ENCODE peak calls at places on chromosomes 1 and 21, in five cellular contexts. A is naive thymus-derived CD8-positive, alpha-beta T cell; K is iris pigment epithelial cell; T is caudate nucleus; U is AG08395. J is an unnamed sample.

GRCh38 chr1:43588592-43588991 is 57.9 kb downstream of the PTPRF start:
- DNase-seq in K (no peak), A (no peak), T (no peak), U (no peak), J (no peak)

GRCh38 chr1:206463137-206463536 is 7.1 kb upstream of the IKBKE start:
- DNase-seq in U (no peak), A (no peak), K (no peak), T (no peak), J (no peak)

GRCh38 chr1:228037401-228038386 is 30.9 kb downstream of the WNT3A start:
- DNase-seq in U (no peak), K (peak), T (no peak), A (no peak), J (no peak)

GRCh38 chr1:53450225-53450624 is 9.0 kb upstream of the DMRTB1 start:
- DNase-seq in U (no peak), T (no peak), A (no peak), K (no peak), J (no peak)

GRCh38 chr1:15441247-15441646 is 3.0 kb downstream of the CTRC start:
- DNase-seq in A (no peak), K (no peak), T (no peak), U (no peak), J (no peak)

GRCh38 chr1:6260961-6261614 is at the start of gene GPR153:
- DNase-seq in T (no peak), A (no peak), K (peak), U (peak), J (no peak)

GRCh38 chr21:41622831-41623548 is 115.0 kb upstream of the TMPRSS2 start:
- DNase-seq in U (no peak), A (no peak), K (peak), T (no peak), J (no peak)

GRCh38 chr1:18879221-18879790 is 19.8 kb upstream of the TAS1R2 start:
- DNase-seq in A (no peak), U (no peak), T (no peak), K (no peak), J (no peak)

GRCh38 chr1:205600085-205600484 is 31.7 kb downstream of the ELK4 start:
- DNase-seq in K (peak), T (no peak), A (no peak), U (peak), J (no peak)